ENCODE peak calls at places on chromosomes 13 and 19, in seven cellular contexts. G, S, B, M, X, I and R are unnamed samples.

GRCh38 chr19:5540208-5540607 is 27.5 kb downstream of the TINCR start:
- DNase-seq in G (no peak), S (no peak), B (no peak), M (no peak), X (no peak), I (no peak), R (no peak)

GRCh38 chr13:59750860-59751259 is 412.9 kb downstream of the DIAPH3 start:
- DNase-seq in G (peak; percentile 23), S (peak; percentile 57), B (no peak), M (no peak), X (peak; percentile 83), I (peak; percentile 76), R (peak; percentile 36)

GRCh38 chr19:46955114-46955812 is 64.4 kb upstream of the NPAS1 start:
- DNase-seq in G (no peak), S (no peak), B (no peak), M (peak; percentile 26), X (peak; percentile 66), I (no peak), R (no peak)

GRCh38 chr19:31448221-31448657 is 99.0 kb upstream of the TSHZ3 start:
- DNase-seq in G (no peak), S (no peak), B (peak; percentile 15), M (no peak), X (peak; percentile 83), I (peak; percentile 96), R (peak; percentile 23)

GRCh38 chr19:49678970-49679831 is 2.1 kb downstream of the PRMT1 start:
- DNase-seq in G (no peak), S (no peak), B (no peak), M (no peak), X (no peak), I (no peak), R (no peak)

GRCh38 chr13:52067237-52067636 is 42.7 kb downstream of the UTP14C start:
- DNase-seq in G (no peak), S (no peak), B (no peak), M (no peak), X (peak; percentile 28), I (peak; percentile 7), R (no peak)

GRCh38 chr19:17770613-17771012 is 19.3 kb downstream of the FCHO1 start:
- DNase-seq in G (no peak), S (no peak), B (no peak), M (no peak), X (no peak), I (no peak), R (no peak)

GRCh38 chr19:9834726-9835506 is at the start of gene PIN1:
- DNase-seq in G (peak; percentile 67), S (peak; percentile 96), B (peak; percentile 99), M (peak; percentile 96), X (peak; percentile 99), I (peak; percentile 98), R (peak; percentile 82)

GRCh38 chr19:1315470-1316166 is 29.9 kb downstream of the EFNA2 start:
- DNase-seq in G (no peak), S (no peak), B (no peak), M (peak; percentile 28), X (peak; percentile 59), I (peak; percentile 40), R (no peak)

GRCh38 chr19:1312732-1313694 is 27.3 kb downstream of the EFNA2 start:
- DNase-seq in G (no peak), S (peak; percentile 37), B (no peak), M (no peak), X (peak; percentile 59), I (peak; percentile 11), R (no peak)

GRCh38 chr19:1316466-1316865 is 30.8 kb downstream of the EFNA2 start:
- DNase-seq in G (no peak), S (no peak), B (no peak), M (no peak), X (no peak), I (no peak), R (no peak)

GRCh38 chr19:1311543-1312091 is 25.9 kb downstream of the EFNA2 start:
- DNase-seq in G (no peak), S (no peak), B (no peak), M (no peak), X (no peak), I (no peak), R (no peak)

DNA sequence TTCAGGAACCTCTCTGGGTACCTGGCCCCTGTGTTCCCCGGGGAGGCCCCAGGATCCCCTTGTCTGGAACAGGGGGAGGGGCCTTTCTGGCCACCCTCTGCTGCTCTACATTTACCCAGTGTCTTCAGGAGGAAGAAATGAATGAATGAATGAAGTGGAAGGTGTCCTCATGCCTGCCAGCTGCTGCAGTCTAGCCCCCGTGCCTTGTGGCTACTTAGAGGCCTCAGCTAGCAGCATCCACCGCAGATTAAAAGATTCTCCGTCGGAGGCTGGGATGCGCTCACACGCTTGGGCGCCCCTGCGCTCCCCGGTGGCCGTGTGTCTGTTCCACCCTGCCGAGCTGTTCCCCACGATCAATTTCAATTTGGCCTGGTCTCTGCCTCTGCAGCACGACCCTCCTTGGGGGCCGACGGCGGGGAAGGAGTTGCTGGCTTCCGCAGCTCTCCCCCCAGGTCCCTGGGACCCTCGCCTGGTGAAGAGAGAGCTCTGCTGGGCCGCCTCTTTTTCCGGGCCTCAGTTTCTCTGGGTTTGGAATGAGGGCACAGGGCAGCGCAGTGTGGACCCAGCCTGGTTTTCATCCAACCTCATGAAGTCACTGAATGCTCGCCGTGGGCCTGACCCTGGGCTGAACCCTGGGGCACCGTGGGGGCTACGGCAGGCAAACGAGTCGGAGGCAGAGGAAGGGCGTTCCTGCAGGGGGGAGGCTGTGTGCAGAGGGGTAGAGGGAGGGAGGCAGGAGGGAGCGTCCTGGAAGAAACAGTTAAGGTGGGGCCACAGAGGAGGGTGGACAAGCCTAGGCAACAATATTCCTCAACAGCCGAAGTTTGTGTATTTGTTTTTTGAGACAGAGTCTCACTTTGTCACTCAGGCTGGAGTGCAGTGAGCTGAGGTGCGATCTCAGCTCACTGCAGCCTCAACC is 28.3 kb downstream of the EFNA2 start:
- DNase-seq in G (no peak), S (no peak), B (no peak), M (no peak), X (no peak), I (no peak), R (no peak)
- H3K4me3 ChIP-seq in G (no peak overlapping the region), S (no peak overlapping the region), B (no peak overlapping the region), M (no peak overlapping the region), X (no peak overlapping the region), I (no peak overlapping the region), R (no peak overlapping the region)

GRCh38 chr13:29703421-29703820 is 107.9 kb upstream of the SLC7A1 start:
- DNase-seq in G (no peak), S (no peak), B (no peak), M (no peak), X (peak; percentile 63), I (no peak), R (no peak)

GRCh38 chr13:29706923-29707322 is 111.4 kb upstream of the SLC7A1 start:
- DNase-seq in G (no peak), S (no peak), B (no peak), M (no peak), X (no peak), I (no peak), R (no peak)

GRCh38 chr13:29702912-29703351 is 107.4 kb upstream of the SLC7A1 start:
- DNase-seq in G (no peak), S (peak; percentile 43), B (no peak), M (no peak), X (peak; percentile 94), I (peak; percentile 76), R (peak; percentile 72)

GRCh38 chr13:29704648-29705047 is 109.2 kb upstream of the SLC7A1 start:
- DNase-seq in G (no peak), S (no peak), B (no peak), M (no peak), X (no peak), I (no peak), R (no peak)

GRCh38 chr13:29707876-29708543 is 112.5 kb upstream of the SLC7A1 start:
- DNase-seq in G (no peak), S (no peak), B (no peak), M (peak; percentile 25), X (peak; percentile 72), I (peak; percentile 34), R (no peak)
- TF ChIP-seq CTCF in G (peak; percentile 79), S (peak; percentile 70), B (no peak), M (peak; percentile 86), X (peak; percentile 91), I (peak; percentile 72), R (peak; percentile 76)

GRCh38 chr19:42317535-42317934 is 4.4 kb downstream of the TMEM145 start:
- DNase-seq in G (no peak), S (no peak), B (no peak), M (no peak), X (no peak), I (no peak), R (no peak)
- H3K4me3 ChIP-seq in G (no peak overlapping the region), S (no peak overlapping the region), B (no peak overlapping the region), M (no peak overlapping the region), X (no peak overlapping the region), I (no peak overlapping the region), R (no peak overlapping the region)

DNA sequence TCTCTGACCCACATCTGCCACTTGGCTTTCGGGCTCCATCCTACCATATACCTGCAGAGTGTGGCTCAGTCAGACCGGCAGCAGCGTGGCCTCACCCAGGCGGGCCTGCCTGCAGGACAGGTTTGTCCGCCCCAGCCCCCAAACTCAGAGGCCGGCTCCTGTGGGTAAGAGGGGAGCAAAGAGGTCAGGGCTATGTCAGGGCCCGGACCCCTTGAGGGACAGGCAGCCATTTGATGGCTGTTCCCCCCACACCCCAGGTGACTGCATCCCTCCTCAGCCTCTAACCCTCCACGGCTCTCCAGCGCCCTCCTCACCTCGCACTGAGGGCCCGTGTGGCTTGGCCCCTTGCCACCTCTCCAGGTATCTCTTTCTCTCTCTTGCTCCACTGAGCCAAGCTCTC is 12.3 kb upstream of the ZBTB32 start:
- DNase-seq in G (no peak), S (no peak), B (no peak), M (no peak), X (no peak), I (no peak), R (no peak)
- TF ChIP-seq CTCF in G (no peak), S (no peak), B (no peak), M (no peak), X (no peak), I (no peak), R (no peak)

DNA sequence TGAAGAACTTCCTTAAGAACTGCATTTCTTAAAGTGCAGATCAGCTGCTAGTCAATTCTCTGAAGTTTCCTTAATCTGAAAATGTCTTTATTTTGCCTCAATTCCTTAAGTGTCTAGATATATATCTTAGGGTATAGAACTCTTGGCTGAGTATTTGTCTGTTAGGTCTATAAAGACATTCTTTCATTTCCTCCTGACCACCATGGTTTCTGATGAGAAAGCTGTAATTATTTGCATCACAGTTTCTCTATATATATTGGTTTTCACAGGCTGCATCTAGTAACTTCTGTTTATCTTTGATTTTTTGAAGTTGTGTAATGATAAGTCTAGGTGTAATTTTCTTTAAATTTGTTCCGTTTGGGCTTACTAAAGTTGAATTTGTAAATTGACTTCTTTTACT is 15.2 kb downstream of the NDFIP2 start:
- DNase-seq in G (no peak), S (no peak), B (no peak), M (no peak), X (no peak), I (no peak), R (no peak)
- H3K4me3 ChIP-seq in G (no peak overlapping the region), S (no peak overlapping the region), B (no peak overlapping the region), M (no peak overlapping the region), X (no peak overlapping the region), I (no peak overlapping the region), R (no peak overlapping the region)

DNA sequence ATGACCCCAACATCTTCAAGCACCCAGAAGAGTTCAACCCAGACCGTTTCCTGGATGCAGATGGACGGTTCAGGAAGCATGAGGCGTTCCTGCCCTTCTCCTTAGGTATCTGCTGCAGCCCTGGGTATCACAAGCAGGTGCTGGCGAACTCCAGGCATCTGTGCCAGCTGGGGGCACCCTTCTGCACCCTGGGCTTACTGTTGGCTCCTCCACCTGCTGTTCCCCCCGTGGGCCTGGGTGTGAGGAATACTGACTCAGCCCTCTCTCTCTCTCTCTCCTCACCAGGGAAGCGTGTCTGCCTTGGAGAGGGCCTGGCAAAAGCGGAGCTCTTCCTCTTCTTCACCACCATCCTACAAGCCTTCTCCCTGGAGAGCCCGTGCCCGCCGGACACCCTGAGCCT is 13.0 kb downstream of the CYP2S1 start:
- DNase-seq in G (no peak), S (no peak), B (no peak), M (no peak), X (no peak), I (no peak), R (no peak)
- TF ChIP-seq CTCF in G (peak; percentile 54), S (no peak), B (no peak), M (no peak), X (no peak), I (no peak), R (no peak)